ENCODE peak calls at places on chromosome 7, in eight cellular contexts. L is hepatocyte; E is gastrocnemius medialis; P is cardiac muscle cell; M is heart right ventricle; R is naive thymus-derived CD4-positive, alpha-beta T cell; O is caudate nucleus; F is small intestine. Y is an unnamed sample.

GRCh38 chr7:108088729-108089128 is 41.4 kb downstream of the LAMB4 start:
- DNase-seq in F (no peak), R (no peak), O (no peak), E (no peak), L (no peak), M (no peak), P (no peak), Y (peak)

GRCh38 chr7:46930336-46930735 is 651.6 kb downstream of the TNS3 start:
- DNase-seq in M (no peak), L (peak), F (no peak), P (peak), E (peak), O (no peak), R (no peak), Y (peak)

GRCh38 chr7:1679966-1680730 is 10.1 kb downstream of the ELFN1 start:
- DNase-seq in P (no peak), F (no peak), M (no peak), O (no peak), R (no peak), L (no peak), E (no peak), Y (no peak)

GRCh38 chr7:121302214-121302745 is 26.5 kb upstream of the WNT16 start:
- DNase-seq in F (no peak), R (no peak), P (no peak), L (no peak), O (no peak), M (no peak), E (no peak), Y (peak)

GRCh38 chr7:8226526-8226925 is 35.4 kb downstream of the ICA1 start:
- DNase-seq in P (no peak), M (no peak), F (no peak), E (no peak), L (no peak), O (no peak), R (no peak), Y (no peak)

GRCh38 chr7:130356121-130356759 is 11.6 kb downstream of the CPA5 start:
- DNase-seq in M (peak), P (peak), R (no peak), L (peak), F (no peak), O (no peak), E (no peak), Y (peak)

GRCh38 chr7:45573636-45574470 is at the start of gene ADCY1:
- DNase-seq in F (no peak), M (peak), E (no peak), L (peak), P (no peak), O (no peak), R (no peak), Y (no peak)

GRCh38 chr7:101173752-101174244 is 6.3 kb downstream of the NAT16 start:
- DNase-seq in E (no peak), F (peak), M (no peak), P (peak), O (no peak), L (no peak), R (peak), Y (no peak)

GRCh38 chr7:74372060-74372408 is 81.7 kb upstream of the GTF2IRD1 start:
- DNase-seq in L (no peak), M (no peak), P (no peak), O (peak), R (no peak), F (no peak), E (no peak), Y (no peak)

GRCh38 chr7:128124786-128125185 is 93.5 kb upstream of the LRRC4 start:
- DNase-seq in R (no peak), O (no peak), F (no peak), L (no peak), P (no peak), E (no peak), M (no peak), Y (no peak)

GRCh38 chr7:1043552-1044188 is 676 bp upstream of the GPR146 start:
- DNase-seq in E (no peak), M (no peak), L (no peak), F (peak), P (no peak), R (no peak), O (no peak), Y (no peak)

DNA sequence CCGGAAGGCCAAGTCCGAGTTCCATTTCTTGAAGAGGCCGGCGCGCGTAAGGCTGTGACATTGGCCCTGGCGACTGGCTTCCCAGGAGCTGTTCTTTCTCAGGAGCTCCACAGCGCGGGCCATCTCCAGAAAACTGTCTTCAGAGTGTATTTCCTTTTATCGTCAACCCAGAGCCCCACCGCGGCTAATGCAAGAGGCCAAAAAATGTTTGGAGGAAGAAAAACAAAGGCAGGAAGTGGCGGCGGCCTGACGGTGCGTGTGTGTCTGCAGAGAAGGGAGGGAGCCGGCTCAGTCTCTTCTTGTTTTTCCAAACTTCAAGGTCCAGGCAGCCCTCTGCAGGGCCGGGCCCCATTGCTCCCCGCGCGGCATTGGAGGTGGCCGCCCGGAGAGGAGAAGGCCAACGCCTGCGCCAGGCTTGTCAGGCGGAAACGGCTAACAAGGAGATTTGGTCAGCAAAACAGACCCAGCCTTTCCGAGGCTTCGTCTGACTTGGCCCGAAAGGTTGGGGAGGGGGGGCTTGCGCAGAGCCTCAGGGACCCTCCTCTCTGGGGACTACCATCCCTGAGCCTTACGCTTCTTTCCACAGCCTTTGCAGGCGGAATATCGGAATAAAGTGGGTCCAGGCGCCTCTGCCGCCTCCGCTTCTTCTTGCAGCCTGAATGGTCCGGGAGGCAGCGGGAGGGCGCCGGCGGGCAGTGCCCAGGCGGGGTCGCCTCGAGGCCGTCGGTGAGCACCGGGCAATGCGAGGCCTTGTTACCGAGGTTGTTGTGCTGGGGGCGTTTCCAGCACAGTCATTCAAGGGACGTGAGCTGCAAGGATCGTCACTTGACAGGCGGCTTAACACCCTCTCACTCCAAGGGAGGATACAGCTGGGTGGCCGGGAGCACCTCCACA is 3.9 kb upstream of the HOXA11 start:
- DNase-seq in L (no peak), F (no peak), O (no peak), E (no peak), P (peak), M (no peak), R (no peak), Y (no peak)
- H3K27ac ChIP-seq in L (peak), F (no peak), O (no peak), E (peak), P (no peak), M (no peak), R (no peak), Y (no peak)

GRCh38 chr7:151028948-151029501 is 775 bp downstream of the ABCB8 start:
- DNase-seq in R (no peak), F (no peak), O (no peak), E (no peak), P (no peak), L (no peak), M (no peak), Y (no peak)
- H3K27ac ChIP-seq in R (peak), F (peak), O (peak), E (peak), P (peak), L (peak), M (peak), Y (peak)

DNA sequence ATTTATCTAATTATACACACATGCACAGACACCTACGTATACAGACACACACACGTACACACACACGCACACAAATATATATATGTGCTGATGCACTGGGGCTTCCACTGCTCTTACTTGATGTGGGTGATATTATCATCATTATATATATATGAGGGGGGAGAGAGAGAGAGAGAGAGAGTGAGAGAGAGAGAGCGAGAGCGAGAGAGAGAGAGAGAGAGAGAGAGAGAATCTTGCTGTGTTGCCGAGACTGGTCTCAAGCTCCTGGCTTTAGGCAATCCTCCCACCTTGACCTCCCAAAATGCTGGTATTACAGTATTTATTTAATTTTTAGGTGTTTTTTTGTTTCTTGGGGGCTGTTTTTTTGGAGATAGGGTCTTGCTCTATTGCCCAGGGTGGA is 3.6 kb upstream of the RABGEF1 start:
- DNase-seq in F (no peak), E (no peak), M (no peak), L (no peak), O (no peak), P (no peak), R (no peak), Y (no peak)
- H3K27ac ChIP-seq in F (no peak), E (no peak), M (no peak), L (no peak), O (no peak), P (no peak), R (no peak), Y (no peak)

GRCh38 chr7:49563693-49564378 is 209.6 kb upstream of the VWC2 start:
- DNase-seq in E (no peak), L (no peak), R (no peak), O (no peak), F (no peak), M (no peak), P (no peak), Y (no peak)

GRCh38 chr7:49564379-49564714 is 209.1 kb upstream of the VWC2 start:
- DNase-seq in L (no peak), O (no peak), P (no peak), F (no peak), R (no peak), E (no peak), M (no peak), Y (no peak)
- H3K27ac ChIP-seq in L (no peak), O (no peak), P (no peak), F (no peak), R (no peak), E (no peak), M (no peak), Y (no peak)

DNA sequence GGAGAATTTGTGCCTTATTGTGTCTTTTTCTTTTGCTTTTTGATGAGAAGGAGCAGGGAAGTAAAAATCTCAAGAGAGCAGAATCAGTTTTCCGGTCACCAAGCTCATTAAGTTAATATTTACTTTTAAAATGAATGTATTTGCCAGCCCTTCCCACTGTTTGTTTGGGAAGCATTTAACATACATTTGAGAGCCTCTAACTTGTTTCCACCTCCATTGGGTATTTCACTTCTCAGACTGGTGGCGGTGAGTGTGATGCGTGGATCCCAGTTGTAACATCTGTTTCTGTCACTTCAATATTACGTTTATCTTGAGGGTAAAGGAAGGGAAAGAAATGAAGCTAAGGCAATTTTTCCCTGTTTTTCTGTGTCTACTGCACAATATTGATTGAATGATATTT is 22.8 kb downstream of the CDK14 start:
- DNase-seq in L (no peak), M (no peak), R (no peak), O (no peak), F (no peak), E (no peak), P (no peak), Y (no peak)
- H3K27ac ChIP-seq in L (peak), M (no peak), R (no peak), O (no peak), F (no peak), E (no peak), P (no peak), Y (no peak)

GRCh38 chr7:35581564-35581963 is 113.4 kb downstream of the HERPUD2 start:
- DNase-seq in E (no peak), R (no peak), O (no peak), F (no peak), M (no peak), P (no peak), L (no peak), Y (no peak)
- H3K27ac ChIP-seq in E (no peak), R (no peak), O (no peak), F (no peak), M (no peak), P (no peak), L (no peak), Y (no peak)

GRCh38 chr7:66739477-66739876 is 1.1 kb upstream of the RABGEF1 start:
- DNase-seq in L (no peak), E (no peak), P (peak), M (no peak), R (no peak), O (no peak), F (peak), Y (no peak)
- H3K27ac ChIP-seq in L (peak), E (peak), P (peak), M (peak), R (peak), O (peak), F (no peak), Y (peak)

GRCh38 chr7:134780166-134780853 is 876 bp downstream of the CALD1 start:
- DNase-seq in R (no peak), F (no peak), O (no peak), L (no peak), P (peak), M (no peak), E (no peak), Y (no peak)

GRCh38 chr7:134777470-134777869 is 2.0 kb upstream of the CALD1 start:
- DNase-seq in F (no peak), R (no peak), L (no peak), E (no peak), M (no peak), P (no peak), O (no peak), Y (no peak)

GRCh38 chr7:134779741-134780065 is 269 bp downstream of the CALD1 start:
- DNase-seq in L (no peak), R (no peak), O (no peak), E (no peak), P (no peak), M (no peak), F (peak), Y (no peak)

GRCh38 chr7:134778941-134779740 is at the start of gene CALD1:
- DNase-seq in L (peak), O (peak), E (peak), R (no peak), F (peak), P (peak), M (peak), Y (peak)

GRCh38 chr7:134777908-134778580 is 1.4 kb upstream of the CALD1 start:
- DNase-seq in M (no peak), O (no peak), R (no peak), E (no peak), P (peak), L (no peak), F (no peak), Y (peak)
- H3K27ac ChIP-seq in M (peak), O (no peak), R (no peak), E (peak), P (peak), L (peak), F (no peak), Y (peak)

DNA sequence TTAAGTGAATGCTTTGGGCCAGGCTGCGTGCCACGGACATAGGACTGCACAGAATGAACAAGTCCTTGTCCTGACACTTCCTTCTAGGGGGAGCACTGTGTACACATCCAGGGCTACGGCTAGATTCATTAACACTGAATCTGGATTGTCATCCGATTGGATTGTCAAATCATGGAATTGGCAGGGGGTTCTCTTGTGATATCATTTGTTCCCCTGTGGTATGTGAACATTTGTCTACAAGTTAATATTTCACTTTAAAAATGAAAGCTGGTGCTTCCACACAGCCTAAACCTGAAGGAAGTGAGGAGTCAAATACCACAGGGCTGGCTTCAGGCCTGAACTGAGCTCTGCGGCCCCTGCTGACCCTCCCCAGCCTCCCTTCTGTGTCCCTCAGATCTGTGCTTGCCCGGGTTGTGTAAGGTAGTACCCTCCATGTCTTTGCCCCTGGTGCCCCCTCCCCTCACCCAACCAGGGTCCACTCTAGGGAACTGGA is 75.6 kb downstream of the SNX10 start:
- DNase-seq in P (no peak), E (no peak), R (no peak), F (no peak), M (no peak), O (no peak), L (no peak), Y (no peak)
- H3K27ac ChIP-seq in P (no peak), E (no peak), R (no peak), F (no peak), M (no peak), O (no peak), L (no peak), Y (no peak)

Y was measured in fibroblast of lung.